ENCODE peak calls at places on chromosomes 2 and 18, in five cellular contexts. C, M, S, D and U are unnamed samples.

GRCh38 chr2:191150451-191151314 is at the start of gene STAT4:
- DNase-seq in C (no peak), M (peak), S (no peak), D (peak), U (peak)

GRCh38 chr2:241932895-241933174 is 63.3 kb downstream of the RTP5 start:
- DNase-seq in C (no peak), M (no peak), S (no peak), D (no peak), U (no peak)

GRCh38 chr2:235914756-235915155 is 253.4 kb downstream of the GBX2 start:
- DNase-seq in C (no peak), M (no peak), S (no peak), D (no peak), U (no peak)

GRCh38 chr2:224584111-224584764 is 925 bp downstream of the CUL3 start:
- DNase-seq in C (no peak), M (no peak), S (peak), D (peak), U (peak)

GRCh38 chr2:195985731-195986130 is 82.9 kb downstream of the DNAH7 start:
- DNase-seq in C (no peak), M (no peak), S (no peak), D (no peak), U (no peak)

GRCh38 chr2:230913406-230913805 is 11.6 kb downstream of the GPR55 start:
- DNase-seq in C (no peak), M (peak), S (no peak), D (peak), U (no peak)

GRCh38 chr2:67346718-67347407 is 50.3 kb upstream of the ETAA1 start:
- DNase-seq in C (no peak), M (no peak), S (no peak), D (no peak), U (no peak)

GRCh38 chr2:55843096-55843991 is 80.2 kb downstream of the EFEMP1 start:
- DNase-seq in C (peak), M (no peak), S (no peak), D (no peak), U (no peak)

GRCh38 chr2:55106148-55106547 is 55.9 kb upstream of the RTN4 start:
- DNase-seq in C (no peak), M (no peak), S (no peak), D (no peak), U (no peak)

GRCh38 chr18:10497350-10497749 is 28.5 kb upstream of the NAPG start:
- DNase-seq in C (no peak), M (no peak), S (no peak), D (no peak), U (no peak)

GRCh38 chr2:39947294-39948015 is 168.4 kb upstream of the THUMPD2 start:
- DNase-seq in C (no peak), M (no peak), S (no peak), D (no peak), U (no peak)

GRCh38 chr2:102367331-102367971 is 11.9 kb downstream of the IL18R1 start:
- DNase-seq in C (no peak), M (no peak), S (no peak), D (peak), U (peak)

GRCh38 chr2:95264626-95265025 is 9.6 kb upstream of the PROM2 start:
- DNase-seq in C (no peak), M (no peak), S (no peak), D (no peak), U (no peak)

GRCh38 chr2:227132986-227133385 is 31.0 kb downstream of the COL4A4 start:
- DNase-seq in C (no peak), M (no peak), S (no peak), D (no peak), U (no peak)

GRCh38 chr2:237727363-237727762 is 71.2 kb upstream of the RBM44 start:
- DNase-seq in C (no peak), M (no peak), S (no peak), D (no peak), U (no peak)

GRCh38 chr18:79278896-79279295 is 116.8 kb upstream of the NFATC1 start:
- DNase-seq in C (no peak), M (no peak), S (no peak), D (no peak), U (no peak)

DNA sequence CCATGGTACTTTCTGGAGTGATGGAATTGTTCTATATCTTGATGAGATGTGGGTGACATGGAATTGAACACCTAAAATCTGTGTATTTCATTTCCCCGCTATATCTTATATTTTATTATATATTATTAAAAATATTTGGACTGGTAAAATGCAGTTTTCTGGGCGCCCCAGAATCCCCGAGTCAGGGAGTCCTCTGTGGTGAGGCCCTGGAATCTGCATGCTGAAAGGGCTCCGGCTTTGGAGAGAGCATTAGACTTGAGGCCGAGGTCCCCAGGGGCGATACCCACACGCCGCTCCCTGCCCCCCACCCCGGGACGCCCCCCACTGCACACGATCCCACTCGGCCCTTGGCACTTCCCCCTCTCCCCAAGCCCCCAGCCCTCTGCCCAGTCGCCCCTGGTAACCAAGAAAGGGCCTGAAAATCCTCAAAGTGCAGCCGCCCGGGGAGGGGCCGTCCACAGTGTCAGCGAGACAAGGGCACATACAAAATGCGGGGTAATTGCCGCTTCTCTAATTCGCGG is 126.0 kb downstream of the ZFP36L2 start:
- DNase-seq in C (no peak), M (no peak), S (no peak), D (no peak), U (no peak)
- H3K4me3 ChIP-seq in C (no peak), M (no peak), S (peak), D (no peak), U (no peak)

GRCh38 chr2:169478339-169478738 is 955 bp upstream of the BBS5 start:
- DNase-seq in C (no peak), M (no peak), S (no peak), D (no peak), U (no peak)
- H3K4me3 ChIP-seq in C (no peak), M (no peak), S (no peak), D (no peak), U (no peak)

GRCh38 chr2:445896-446295 is 158.0 kb upstream of the ALKAL2 start:
- DNase-seq in C (no peak), M (no peak), S (no peak), D (no peak), U (no peak)

GRCh38 chr2:441258-442023 is 153.6 kb upstream of the ALKAL2 start:
- DNase-seq in C (no peak), M (no peak), S (no peak), D (peak), U (no peak)

GRCh38 chr2:444937-445884 is 157.3 kb upstream of the ALKAL2 start:
- DNase-seq in C (no peak), M (no peak), S (no peak), D (no peak), U (peak)

GRCh38 chr2:443754-444153 is 155.9 kb upstream of the ALKAL2 start:
- DNase-seq in C (no peak), M (no peak), S (no peak), D (no peak), U (no peak)

DNA sequence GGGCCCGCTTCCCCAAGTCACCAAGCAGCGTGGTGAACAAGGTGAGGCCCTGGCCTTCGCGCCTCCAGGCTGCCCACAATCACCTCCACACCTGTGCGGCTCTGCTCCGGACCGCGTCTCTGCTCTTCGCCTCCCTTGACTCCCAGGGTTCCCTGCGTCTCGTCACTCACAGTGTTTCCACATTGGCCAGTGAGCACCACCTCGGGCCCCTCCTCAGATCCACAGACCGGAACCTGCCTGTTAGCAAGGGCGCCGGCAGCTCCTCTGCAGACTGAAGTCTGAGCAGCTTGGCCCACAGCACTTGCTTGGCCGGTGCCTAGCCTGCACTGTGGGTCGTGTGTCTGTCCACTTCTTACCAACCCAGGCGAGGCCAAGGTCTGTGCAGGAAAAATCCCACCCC is 155.3 kb upstream of the ALKAL2 start:
- DNase-seq in C (no peak), M (no peak), S (no peak), D (no peak), U (no peak)
- H3K4me3 ChIP-seq in C (no peak), M (no peak), S (no peak), D (no peak), U (no peak)

GRCh38 chr2:70095833-70096670 is 8.8 kb downstream of the PCBP1 start:
- DNase-seq in C (no peak), M (no peak), S (no peak), D (no peak), U (no peak)

GRCh38 chr2:70094171-70094977 is 7.1 kb downstream of the PCBP1 start:
- DNase-seq in C (no peak), M (no peak), S (no peak), D (peak), U (no peak)

GRCh38 chr2:70098032-70098431 is 10.8 kb downstream of the PCBP1 start:
- DNase-seq in C (no peak), M (no peak), S (no peak), D (no peak), U (no peak)

GRCh38 chr2:70091816-70092215 is 4.5 kb downstream of the PCBP1 start:
- DNase-seq in C (no peak), M (no peak), S (no peak), D (no peak), U (no peak)

DNA sequence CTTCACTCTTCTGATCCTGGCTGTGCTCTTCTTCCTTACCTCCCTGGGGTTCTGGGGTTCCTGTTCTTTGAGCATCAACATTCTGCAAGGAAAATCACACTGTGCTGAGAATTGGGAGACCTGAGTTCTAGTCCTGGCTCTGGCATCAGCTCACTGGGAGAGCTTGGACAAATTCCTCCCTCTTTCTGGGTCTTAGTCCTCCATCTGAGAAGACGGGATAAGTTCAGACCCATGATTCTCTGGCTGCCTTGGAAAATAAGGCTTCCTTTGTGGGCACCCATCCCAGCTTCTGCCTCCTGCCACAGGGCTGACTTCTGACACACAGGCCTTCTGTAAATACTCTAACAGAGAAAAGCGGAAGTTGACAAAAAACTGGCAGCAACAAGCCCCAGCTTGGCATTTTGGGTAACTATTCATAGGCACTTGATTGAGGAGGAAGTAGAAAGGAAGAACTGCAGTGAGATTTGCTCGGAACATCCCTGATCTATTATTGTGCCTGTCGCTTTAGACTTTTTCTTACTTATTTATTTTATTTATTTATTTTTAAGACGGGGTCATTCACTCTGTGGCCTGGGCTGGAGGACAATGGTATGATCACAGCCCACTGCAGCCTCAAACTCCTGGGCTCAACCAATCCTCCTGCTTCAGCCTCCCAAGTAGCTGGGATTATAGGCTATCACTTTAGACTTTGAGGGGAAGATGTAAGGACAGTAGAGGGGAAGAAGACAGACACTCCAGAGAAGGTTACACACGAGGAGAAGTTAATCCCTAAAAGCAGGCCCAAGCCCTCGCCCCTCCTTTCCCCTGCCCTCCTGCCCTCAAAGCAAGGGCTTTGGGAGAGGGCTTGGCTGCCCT is 7.9 kb downstream of the PCBP1 start:
- DNase-seq in C (no peak), M (no peak), S (no peak), D (peak), U (peak)
- H3K4me3 ChIP-seq in C (no peak), M (no peak), S (no peak), D (peak), U (peak)

GRCh38 chr2:106843001-106843909 is 42.7 kb downstream of the ST6GAL2 start:
- DNase-seq in C (no peak), M (no peak), S (no peak), D (no peak), U (no peak)
- H3K4me3 ChIP-seq in C (no peak), M (no peak), S (no peak), D (no peak), U (no peak)

DNA sequence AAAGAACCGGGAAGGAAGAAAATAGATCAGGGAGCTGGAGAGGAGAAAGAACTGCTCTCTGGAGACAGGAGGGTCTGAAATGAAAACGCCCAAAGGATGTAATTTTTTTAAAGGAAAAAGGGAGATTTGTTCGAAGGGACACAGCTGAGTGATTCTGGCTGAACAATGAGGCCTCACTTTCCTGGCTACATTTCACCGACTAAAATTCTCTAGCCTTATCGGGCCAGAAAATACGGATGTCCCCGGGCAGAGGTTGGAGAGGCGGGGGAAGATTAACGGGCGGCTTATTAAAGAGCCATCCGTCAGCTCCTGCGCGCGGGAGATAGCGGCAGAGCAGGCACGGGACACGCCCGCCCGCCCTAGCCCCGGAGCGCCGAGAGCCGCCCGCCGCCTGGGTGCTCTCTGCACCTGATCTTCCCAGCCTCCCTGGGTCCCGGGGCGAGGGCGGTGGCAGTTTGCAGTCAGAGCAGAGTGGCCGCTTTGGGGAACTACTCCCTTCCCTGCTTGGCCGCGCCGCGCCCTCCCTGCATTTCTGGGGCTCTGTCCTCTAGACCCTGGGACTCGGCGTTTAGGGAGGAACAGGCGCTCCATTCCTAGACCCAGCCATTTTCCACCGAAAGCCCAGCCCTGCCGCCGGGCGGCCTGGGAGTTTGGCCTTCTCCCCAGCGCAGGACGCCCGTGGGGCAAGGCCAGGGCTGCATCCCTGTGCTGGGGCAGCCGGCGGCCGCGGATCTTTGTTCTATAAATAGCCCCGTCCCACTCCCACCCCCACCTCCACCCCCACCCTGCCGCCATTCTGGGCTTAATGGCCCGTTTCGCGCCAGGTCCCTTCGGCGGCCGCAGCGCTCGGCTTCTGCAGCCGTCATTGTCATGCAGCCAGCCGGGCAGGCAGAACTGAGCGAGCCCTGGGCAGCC is 6.5 kb downstream of the GAD1 start:
- DNase-seq in C (no peak), M (no peak), S (peak), D (no peak), U (no peak)
- H3K4me3 ChIP-seq in C (no peak), M (no peak), S (peak), D (no peak), U (no peak)

DNA sequence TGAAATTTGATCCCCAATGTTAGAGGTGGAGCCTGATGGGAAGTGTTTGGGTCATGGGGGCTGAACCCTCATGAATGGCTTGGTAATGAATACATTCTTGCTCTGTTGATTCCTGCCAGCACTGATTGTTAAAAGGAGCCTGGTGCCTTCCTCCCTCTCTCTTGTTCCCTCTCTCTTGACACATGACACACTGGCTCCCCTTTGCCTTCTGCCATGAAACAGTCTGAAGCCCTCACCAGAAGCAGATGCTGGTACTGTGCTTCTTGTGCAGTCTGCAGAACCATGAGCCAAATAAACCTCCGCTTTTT is 30.6 kb upstream of the EPC2 start:
- DNase-seq in C (no peak), M (no peak), S (peak), D (peak), U (no peak)
- H3K4me3 ChIP-seq in C (no peak), M (no peak), S (no peak), D (no peak), U (no peak)